ENCODE peak calls at places on chromosomes 16 and 17, in four cellular contexts. One of them, this sample, is unnamed.

GRCh38 chr17:50014471-50015088 is 19.6 kb upstream of the DLX3 start:
- DNase-seq in WTC11: no peak
- DNase-seq in K562: no peak
- DNase-seq in H1: no peak
- DNase-seq in this sample: no peak

GRCh38 chr17:6427284-6427781 is 7.6 kb downstream of the AIPL1 start:
- DNase-seq in WTC11: no peak
- DNase-seq in K562: no peak
- DNase-seq in H1: no peak
- DNase-seq in this sample: no peak

GRCh38 chr17:57485566-57485865 is 229.2 kb downstream of the MSI2 start:
- DNase-seq in WTC11: no peak
- DNase-seq in K562: no peak
- DNase-seq in H1: no peak
- DNase-seq in this sample: no peak

GRCh38 chr17:61770043-61770442 is 93.3 kb downstream of the BRIP1 start:
- DNase-seq in WTC11: no peak
- DNase-seq in K562: no peak
- DNase-seq in H1: no peak
- DNase-seq in this sample: no peak

GRCh38 chr17:15279011-15279477 is 13.9 kb upstream of the PMP22 start:
- DNase-seq in WTC11: no peak
- DNase-seq in K562: no peak
- DNase-seq in H1: no peak
- DNase-seq in this sample: no peak

GRCh38 chr17:72588961-72589360 is 468.1 kb downstream of the SOX9 start:
- DNase-seq in WTC11: no peak
- DNase-seq in K562: no peak
- DNase-seq in H1: no peak
- DNase-seq in this sample: no peak

GRCh38 chr16:77540656-77541055 is 105.8 kb upstream of the ADAMTS18 start:
- DNase-seq in WTC11: no peak
- DNase-seq in K562: no peak
- DNase-seq in H1: no peak
- DNase-seq in this sample: no peak

GRCh38 chr16:50498756-50499155 is 49.4 kb upstream of the NKD1 start:
- DNase-seq in WTC11: no peak
- DNase-seq in K562: no peak
- DNase-seq in H1: no peak
- DNase-seq in this sample: no peak

GRCh38 chr17:19533718-19534561 is at the start of gene SLC47A1:
- DNase-seq in WTC11: peak; percentile 42
- DNase-seq in K562: no peak
- DNase-seq in H1: no peak
- DNase-seq in this sample: peak; percentile 88

GRCh38 chr16:28192811-28193529 is 18.8 kb downstream of the XPO6 start:
- DNase-seq in WTC11: no peak
- DNase-seq in K562: no peak
- DNase-seq in H1: no peak
- DNase-seq in this sample: no peak

GRCh38 chr16:66923247-66923851 is 2.0 kb downstream of the RRAD start:
- DNase-seq in WTC11: no peak
- DNase-seq in K562: no peak
- DNase-seq in H1: no peak
- DNase-seq in this sample: no peak

GRCh38 chr17:9817086-9817485 is 4.8 kb downstream of the GSG1L2 start:
- DNase-seq in WTC11: peak; percentile 59
- DNase-seq in K562: no peak
- DNase-seq in H1: peak; percentile 3
- DNase-seq in this sample: peak; percentile 17

GRCh38 chr17:30950189-30950588 is 20.6 kb upstream of the RNF135 start:
- DNase-seq in WTC11: no peak
- DNase-seq in K562: no peak
- DNase-seq in H1: no peak
- DNase-seq in this sample: no peak

GRCh38 chr17:30952645-30953393 is 18.0 kb upstream of the RNF135 start:
- DNase-seq in WTC11: no peak
- DNase-seq in K562: no peak
- DNase-seq in H1: no peak
- DNase-seq in this sample: no peak

GRCh38 chr17:30954046-30954805 is 16.6 kb upstream of the RNF135 start:
- DNase-seq in WTC11: no peak
- DNase-seq in K562: no peak
- DNase-seq in H1: no peak
- DNase-seq in this sample: no peak

GRCh38 chr17:30947796-30948195 is 23.0 kb upstream of the RNF135 start:
- DNase-seq in WTC11: no peak
- DNase-seq in K562: no peak
- DNase-seq in H1: no peak
- DNase-seq in this sample: no peak

GRCh38 chr17:30950669-30951399 is 20.0 kb upstream of the RNF135 start:
- DNase-seq in WTC11: no peak
- DNase-seq in K562: no peak
- DNase-seq in H1: no peak
- DNase-seq in this sample: peak; percentile 78
- TF ChIP-seq TEAD4 in WTC11: no peak
- TF ChIP-seq TEAD4 in K562: no peak
- TF ChIP-seq TEAD4 in H1: no peak
- TF ChIP-seq TEAD4 in this sample: no peak

GRCh38 chr17:78330570-78331224 is 29.2 kb downstream of the SOCS3 start:
- DNase-seq in WTC11: no peak
- DNase-seq in K562: no peak
- DNase-seq in H1: no peak
- DNase-seq in this sample: peak; percentile 29

GRCh38 chr17:78332530-78332929 is 27.3 kb downstream of the SOCS3 start:
- DNase-seq in WTC11: no peak
- DNase-seq in K562: no peak
- DNase-seq in H1: no peak
- DNase-seq in this sample: no peak

GRCh38 chr17:78327880-78328279 is 32.0 kb downstream of the SOCS3 start:
- DNase-seq in WTC11: no peak
- DNase-seq in K562: no peak
- DNase-seq in H1: no peak
- DNase-seq in this sample: no peak

GRCh38 chr17:78332991-78333390 is 26.9 kb downstream of the SOCS3 start:
- DNase-seq in WTC11: no peak
- DNase-seq in K562: no peak
- DNase-seq in H1: no peak
- DNase-seq in this sample: no peak

DNA sequence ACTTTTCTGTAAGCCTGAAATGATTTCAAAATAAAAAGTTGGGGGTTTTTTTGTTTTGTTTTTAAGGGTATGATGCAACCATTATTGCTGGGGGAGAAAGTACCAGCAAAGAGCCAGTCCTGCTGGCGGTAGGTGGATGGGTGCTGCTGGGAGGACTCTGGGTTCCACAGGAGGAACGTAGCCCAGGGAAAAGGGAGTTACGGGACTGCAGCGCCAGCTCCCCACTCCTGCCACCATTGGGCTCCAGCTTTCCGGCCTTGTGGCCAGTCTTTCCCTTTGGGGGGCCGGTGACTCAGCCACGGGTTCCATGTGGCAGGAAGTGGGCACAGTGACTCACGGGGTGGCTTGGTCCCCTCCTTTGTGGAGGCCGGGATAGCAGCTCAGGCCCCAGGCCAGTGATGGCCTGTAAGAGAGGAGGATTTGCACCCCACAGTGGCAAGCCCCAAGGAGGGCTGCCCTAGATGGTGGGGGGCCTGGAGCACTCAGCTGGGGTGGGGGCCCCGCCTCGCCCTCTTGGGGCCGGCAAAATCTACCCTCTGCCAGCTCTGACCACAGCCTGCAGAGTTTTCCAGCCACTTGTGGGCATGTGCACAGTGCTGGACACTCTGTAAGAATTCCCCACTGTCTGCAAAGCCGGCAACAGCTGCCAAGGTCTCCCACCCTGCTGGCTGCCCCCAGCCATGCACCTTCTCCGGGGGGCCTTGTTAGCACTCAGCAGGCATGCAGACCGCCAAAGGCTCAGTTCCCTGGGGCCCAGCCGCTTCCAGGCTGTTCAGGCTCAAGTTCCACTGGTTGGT is 30.4 kb downstream of the SOCS3 start:
- DNase-seq in WTC11: no peak
- DNase-seq in K562: no peak
- DNase-seq in H1: no peak
- DNase-seq in this sample: peak; percentile 41
- TF ChIP-seq TEAD4 in WTC11: no peak
- TF ChIP-seq TEAD4 in K562: no peak
- TF ChIP-seq TEAD4 in H1: no peak
- TF ChIP-seq TEAD4 in this sample: no peak

GRCh38 chr17:45318561-45319230 is 1.9 kb upstream of the MAP3K14 start:
- DNase-seq in WTC11: no peak
- DNase-seq in K562: no peak
- DNase-seq in H1: no peak
- DNase-seq in this sample: no peak

GRCh38 chr17:45317113-45317820 is 447 bp upstream of the MAP3K14 start:
- DNase-seq in WTC11: peak; percentile 100
- DNase-seq in K562: peak; percentile 98
- DNase-seq in H1: peak; percentile 99
- DNase-seq in this sample: peak; percentile 99

GRCh38 chr17:45320931-45321461 is 4.2 kb upstream of the MAP3K14 start:
- DNase-seq in WTC11: no peak
- DNase-seq in K562: peak; percentile 75
- DNase-seq in H1: no peak
- DNase-seq in this sample: no peak

GRCh38 chr17:45320349-45320930 is 3.6 kb upstream of the MAP3K14 start:
- DNase-seq in WTC11: no peak
- DNase-seq in K562: no peak
- DNase-seq in H1: no peak
- DNase-seq in this sample: no peak

DNA sequence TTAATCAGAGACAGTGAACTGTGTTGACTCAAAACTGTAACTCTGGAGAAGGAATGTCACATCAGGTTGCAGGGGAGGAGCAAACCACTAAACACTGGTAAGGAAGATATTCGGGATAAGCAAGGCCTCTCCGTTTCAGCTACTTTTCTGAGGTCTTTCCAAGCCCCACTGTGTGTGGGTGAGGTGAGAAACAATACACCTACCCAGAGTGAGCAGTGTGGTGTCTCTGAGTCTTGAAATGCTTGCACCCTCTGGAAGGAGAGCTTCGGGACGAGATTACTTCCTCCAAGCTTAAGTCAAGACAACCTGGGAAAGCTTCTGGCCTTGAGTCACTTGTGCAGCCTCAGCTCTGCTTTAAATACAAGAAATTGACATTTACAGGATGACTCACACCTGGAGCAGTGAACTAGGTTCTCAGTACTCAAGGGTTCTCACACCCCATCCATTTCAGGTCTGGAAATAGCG is 2.5 kb upstream of the MAP3K14 start:
- DNase-seq in WTC11: no peak
- DNase-seq in K562: no peak
- DNase-seq in H1: no peak
- DNase-seq in this sample: no peak
- TF ChIP-seq TEAD4 in WTC11: no peak
- TF ChIP-seq TEAD4 in K562: no peak
- TF ChIP-seq TEAD4 in H1: no peak
- TF ChIP-seq TEAD4 in this sample: peak; percentile 20

DNA sequence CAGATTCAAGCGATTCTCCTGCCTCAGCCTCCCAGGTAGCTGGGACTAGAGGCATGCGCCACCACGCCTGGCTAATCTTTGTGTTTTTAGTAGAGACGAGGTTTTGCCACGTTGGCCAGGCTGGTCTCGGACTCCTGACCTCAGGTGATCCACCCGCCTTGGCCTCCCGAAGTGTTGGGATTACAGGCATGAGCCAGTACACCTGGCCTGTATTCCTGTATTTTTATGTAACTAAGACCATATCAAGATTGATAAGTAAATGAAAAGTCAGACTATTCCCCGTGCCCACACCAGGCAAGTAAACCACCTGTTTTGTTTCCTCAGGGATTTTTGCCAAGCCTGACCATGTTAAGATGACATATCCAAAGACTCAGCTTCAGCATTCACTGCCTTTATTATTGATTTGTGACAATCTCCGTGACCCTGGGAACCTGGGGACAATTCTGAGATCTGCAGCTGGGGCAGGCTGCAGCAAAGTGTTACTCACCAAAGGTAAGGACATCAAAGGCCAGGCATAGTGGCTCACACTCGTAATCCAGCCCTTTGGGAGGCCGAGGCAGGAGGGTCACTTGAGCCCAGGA is 5.6 kb downstream of the MRM3 start:
- DNase-seq in WTC11: no peak
- DNase-seq in K562: no peak
- DNase-seq in H1: no peak
- DNase-seq in this sample: no peak
- TF ChIP-seq TEAD4 in WTC11: no peak
- TF ChIP-seq TEAD4 in K562: no peak
- TF ChIP-seq TEAD4 in H1: no peak
- TF ChIP-seq TEAD4 in this sample: no peak

DNA sequence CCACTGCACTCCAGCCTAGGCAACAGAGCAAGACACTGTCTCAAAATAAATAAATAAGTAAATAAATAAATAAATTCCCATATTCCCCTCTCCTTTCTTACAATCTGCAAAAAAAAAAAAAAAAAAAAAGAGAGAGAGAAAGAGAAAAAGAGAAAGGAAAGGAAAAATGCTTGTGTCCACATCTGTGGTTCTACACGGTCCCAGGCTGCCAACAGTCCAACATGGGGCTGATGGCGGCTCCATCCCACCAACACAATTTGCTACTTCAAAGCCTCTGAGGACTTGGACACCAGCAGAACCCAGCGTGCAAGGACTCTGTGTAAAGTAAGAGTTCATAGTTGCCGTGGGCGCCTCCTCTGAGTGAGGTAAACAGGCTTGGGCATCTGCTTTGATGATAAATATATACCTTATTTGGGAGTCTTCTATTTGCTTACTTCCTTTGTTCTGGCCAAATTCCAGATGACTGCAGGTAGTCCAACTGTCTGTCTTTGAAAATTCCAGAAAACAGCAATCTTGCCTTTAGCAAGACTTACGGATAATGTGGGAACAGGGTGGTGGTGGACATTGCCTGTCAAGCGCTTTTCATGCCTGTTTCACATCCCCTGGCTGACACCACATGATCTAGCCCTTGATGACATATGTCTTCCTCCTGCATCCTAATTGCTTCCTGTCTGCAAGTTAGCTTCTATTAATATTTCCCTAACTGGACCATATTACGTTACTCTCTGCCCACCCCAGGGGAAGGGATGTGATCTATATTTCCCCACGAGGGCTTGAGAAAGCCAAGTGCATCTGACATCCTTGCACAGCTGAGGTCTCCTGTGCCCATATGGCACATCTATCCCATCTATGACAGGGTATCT is 10.1 kb downstream of the LITAF start:
- DNase-seq in WTC11: no peak
- DNase-seq in K562: no peak
- DNase-seq in H1: no peak
- DNase-seq in this sample: peak; percentile 55
- TF ChIP-seq TEAD4 in WTC11: no peak
- TF ChIP-seq TEAD4 in K562: no peak
- TF ChIP-seq TEAD4 in H1: no peak
- TF ChIP-seq TEAD4 in this sample: no peak

DNA sequence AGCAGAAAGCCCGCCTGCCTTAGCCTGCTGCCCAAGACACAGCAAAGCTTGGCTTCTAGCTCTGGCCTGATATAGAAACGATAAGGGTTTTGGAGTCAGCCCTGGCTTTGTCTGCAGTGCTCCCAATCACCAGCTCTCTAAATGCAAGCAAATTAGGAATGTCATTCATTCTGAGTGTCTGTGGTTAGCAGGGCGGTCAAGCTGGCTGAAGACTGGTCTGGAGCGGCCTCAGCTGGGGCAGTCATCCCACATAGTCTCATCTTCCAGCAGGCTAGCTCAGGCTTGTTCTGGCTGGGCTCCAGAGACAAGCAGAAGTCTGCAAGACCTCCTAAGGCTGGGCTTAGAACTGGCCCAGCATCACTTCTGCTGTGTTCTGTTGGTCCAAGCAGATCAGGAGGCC is 24.5 kb downstream of the TMC7 start:
- DNase-seq in WTC11: peak; percentile 19
- DNase-seq in K562: no peak
- DNase-seq in H1: no peak
- DNase-seq in this sample: peak; percentile 44
- TF ChIP-seq TEAD4 in WTC11: no peak
- TF ChIP-seq TEAD4 in K562: no peak
- TF ChIP-seq TEAD4 in H1: no peak
- TF ChIP-seq TEAD4 in this sample: no peak